ENCODE peak calls at places on chromosomes 13 and 19, in eight cellular contexts. T is spleen, G is adipocyte, L is PC-3, R is body of pancreas, Q is cardiac muscle cell, Z is uterus, K is Caco-2. V is an unnamed sample. For H3K36me3, the result is how much of the 10 kb centered on the place peaks cover.

GRCh38 chr13:31385534-31385933 is 185.8 kb downstream of the B3GLCT start:
- DNase-seq in Q (no peak), T (no peak), Z (no peak), G (peak), K (no peak), L (peak), R (no peak), V (no peak)

GRCh38 chr19:542173-542866 is 1.5 kb upstream of the GZMM start:
- DNase-seq in Q (no peak), L (no peak), G (no peak), T (no peak), K (no peak), R (no peak), Z (no peak), V (no peak)

GRCh38 chr19:51272183-51272817 is 21.4 kb downstream of the SIGLECL1 start:
- DNase-seq in R (no peak), L (peak), K (no peak), T (peak), G (no peak), Q (no peak), Z (no peak), V (no peak)

GRCh38 chr13:110359840-110360301 is 52.8 kb downstream of the COL4A2 start:
- DNase-seq in T (no peak), R (no peak), Q (peak), G (peak), L (no peak), Z (no peak), K (no peak), V (no peak)

GRCh38 chr19:803686-804418 is 6.6 kb downstream of the PTBP1 start:
- DNase-seq in G (no peak), K (no peak), Q (no peak), R (no peak), L (no peak), T (no peak), Z (no peak), V (no peak)

GRCh38 chr19:35153701-35154534 is 617 bp upstream of the FXYD5 start:
- DNase-seq in R (peak), G (peak), Q (peak), Z (no peak), L (peak), K (peak), T (peak), V (no peak)

GRCh38 chr13:103694471-103694870 is 628.3 kb upstream of the SLC10A2 start:
- DNase-seq in K (no peak), Z (no peak), L (no peak), T (no peak), Q (no peak), G (no peak), R (peak), V (no peak)

GRCh38 chr13:114124921-114125320 is 7.5 kb downstream of the RASA3 start:
- DNase-seq in G (no peak), T (no peak), Z (no peak), Q (peak), R (no peak), L (peak), K (no peak), V (no peak)

GRCh38 chr13:45063261-45063870 is 56.9 kb upstream of the GTF2F2 start:
- DNase-seq in L (no peak), G (no peak), K (no peak), Z (no peak), R (no peak), T (no peak), Q (peak), V (no peak)

GRCh38 chr13:52809310-52809769 is 39.1 kb downstream of the PCDH8 start:
- DNase-seq in T (no peak), Z (no peak), Q (peak), G (peak), R (peak), L (peak), K (peak), V (peak)

GRCh38 chr19:10817291-10818038 is 18.5 kb downstream of the TMED1 start:
- DNase-seq in R (peak), L (no peak), Z (peak), Q (peak), T (no peak), G (peak), K (no peak), V (no peak)

GRCh38 chr13:95833713-95834112 is 156.8 kb downstream of the DNAJC3 start:
- DNase-seq in R (no peak), Q (peak), G (peak), Z (no peak), K (no peak), L (peak), T (no peak), V (no peak)

GRCh38 chr13:80884031-80884785 is 543.3 kb upstream of the SPRY2 start:
- DNase-seq in L (no peak), Q (no peak), T (no peak), Z (no peak), R (no peak), K (no peak), G (no peak), V (no peak)

DNA sequence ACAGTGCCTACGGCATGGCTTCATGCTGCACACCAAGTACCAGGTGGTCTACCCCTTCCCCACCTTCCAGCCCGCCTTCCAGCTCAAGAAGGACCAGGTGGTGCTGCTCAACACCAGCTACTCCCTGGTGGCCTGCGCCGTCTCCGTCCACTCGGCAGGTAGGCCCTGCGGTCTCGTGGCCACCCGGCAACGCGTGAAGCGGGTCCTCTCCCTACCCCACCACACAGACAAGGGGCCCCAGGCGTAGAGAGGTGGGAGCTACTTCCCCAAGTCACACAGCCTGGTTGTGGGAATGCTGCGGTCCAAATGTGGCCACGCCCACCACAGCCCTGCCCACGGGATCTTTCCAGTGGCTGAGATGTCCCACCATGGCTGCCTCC is 4.0 kb downstream of the DCAF15 start:
- DNase-seq in G (no peak), Q (no peak), K (no peak), T (no peak), Z (no peak), L (no peak), R (no peak), V (no peak)
- H3K36me3 ChIP-seq in G (under half), Q (under half), K (under half), T (half or more), Z (under half), L (under half), R (under half), V (under half)

DNA sequence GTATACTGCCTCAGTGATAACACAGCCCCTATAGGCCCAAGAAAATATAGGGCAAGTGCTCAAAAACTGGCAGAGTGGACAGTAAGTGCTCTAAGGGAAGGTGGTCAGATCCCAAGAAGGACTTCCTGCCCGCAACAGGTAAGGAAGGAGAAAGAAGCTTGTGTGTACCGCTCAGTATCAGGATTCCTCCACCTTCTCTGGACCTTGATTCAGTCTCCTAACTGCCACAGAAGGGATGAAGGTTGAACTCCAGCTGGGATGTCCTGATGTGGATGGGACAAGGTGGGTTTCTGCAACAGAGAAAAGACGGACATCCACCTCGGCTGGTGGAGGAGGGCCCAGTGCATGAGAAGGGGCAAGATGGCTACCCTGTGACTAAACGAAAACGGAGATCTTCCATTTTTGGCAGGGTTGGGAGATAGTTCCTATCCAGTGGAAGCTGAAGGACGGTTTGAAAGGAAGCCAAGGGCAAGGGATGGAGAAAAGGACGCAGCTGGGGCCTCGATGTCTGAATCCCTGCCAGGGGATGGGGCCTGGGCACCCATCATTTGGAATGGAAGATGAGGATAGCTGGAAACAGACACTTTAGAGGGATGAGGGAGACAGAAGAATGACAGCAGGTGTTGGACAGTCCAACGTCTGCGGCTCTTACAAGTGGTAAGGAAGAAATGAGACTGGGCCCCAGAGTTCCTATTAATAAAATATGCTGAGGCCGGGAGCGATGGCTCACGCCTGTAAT is 1.3 kb upstream of the ATF5 start:
- DNase-seq in L (no peak), K (no peak), Z (no peak), T (no peak), G (no peak), R (no peak), Q (no peak), V (no peak)
- H3K4me3 ChIP-seq in L (peak), K (peak), Z (no peak), T (no peak), G (peak), R (no peak), Q (no peak), V (no peak)

DNA sequence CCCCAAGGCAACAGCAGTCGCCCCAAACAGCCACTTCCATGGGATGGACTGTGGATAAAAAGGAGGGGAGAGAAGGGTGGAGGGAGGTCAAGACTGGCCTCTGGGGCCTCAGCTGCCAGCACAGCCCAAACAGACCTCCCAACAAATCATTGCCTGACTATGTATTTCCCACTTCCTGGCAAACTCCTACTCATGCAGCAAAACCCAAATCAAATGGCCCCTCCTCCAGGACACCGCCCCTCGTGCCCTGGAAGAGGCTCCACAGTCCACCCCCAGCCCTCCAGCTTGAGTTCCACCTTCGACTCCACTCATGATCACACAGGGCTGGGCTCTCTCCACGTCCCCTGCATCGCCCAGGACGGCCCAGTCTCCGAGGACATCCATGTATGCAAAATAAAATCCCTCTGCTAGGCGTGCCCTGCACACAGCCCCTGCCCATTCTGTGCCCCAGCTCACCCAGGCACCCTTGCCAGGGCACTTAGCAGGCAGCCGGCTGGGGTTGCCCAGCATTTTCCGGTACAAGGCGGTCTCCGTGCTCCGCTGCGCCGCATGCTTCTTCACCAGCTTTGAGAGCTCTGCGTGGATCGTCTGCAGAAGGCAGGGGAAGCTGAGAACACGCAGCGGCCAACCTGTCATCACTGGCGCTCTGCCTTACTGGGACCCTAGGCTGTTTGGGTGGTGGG is 10.5 kb upstream of the ELL start:
- DNase-seq in Z (no peak), Q (no peak), L (no peak), T (no peak), G (no peak), R (no peak), K (no peak), V (no peak)
- H3K36me3 ChIP-seq in Z (under half), Q (under half), L (under half), T (half or more), G (under half), R (under half), K (under half), V (under half)

DNA sequence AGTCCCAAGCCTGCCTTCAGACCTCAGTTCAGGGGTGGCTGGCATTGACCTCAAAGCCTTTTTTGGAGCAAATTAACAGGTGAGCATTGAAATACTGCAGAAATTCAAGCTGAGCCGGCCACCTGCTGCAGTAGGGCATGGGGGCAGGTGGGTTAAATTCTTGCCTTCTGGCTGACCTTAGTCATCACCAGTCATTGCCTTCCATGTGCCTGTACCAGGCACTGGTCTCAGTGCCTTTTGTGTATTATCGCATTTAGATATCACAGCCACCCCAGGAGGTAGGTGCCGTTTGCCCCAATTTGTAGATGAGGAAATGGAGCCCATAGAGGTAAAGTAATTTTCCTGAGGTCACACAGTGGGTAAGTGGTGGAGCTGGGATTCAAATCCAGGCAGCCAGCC is 7.2 kb downstream of the PPP1R37 start:
- DNase-seq in Z (no peak), K (no peak), R (no peak), G (no peak), T (no peak), L (no peak), Q (no peak), V (no peak)
- H3K4me3 ChIP-seq in Z (no peak), K (no peak), R (no peak), G (no peak), T (no peak), L (no peak), Q (no peak), V (no peak)

V was measured in small intestine.